ENCODE peak calls at places on chromosomes 1 and 21, in five cellular contexts. I, V, W, T and R are unnamed samples.
A peak's percentile ranks its signal among the peaks of the same experiment; 100 is the strongest.

GRCh38 chr1:23530089-23530749 is 814 bp downstream of the E2F2 start:
- DNase-seq in I (no peak), V (no peak), W (no peak), T (no peak), R (no peak)

GRCh38 chr21:37367758-37368535 is 1.4 kb downstream of the DYRK1A start:
- DNase-seq in I (peak; percentile 72), V (peak; percentile 36), W (no peak), T (no peak), R (peak; percentile 12)

GRCh38 chr21:38487906-38488639 is 10.2 kb downstream of the ERG start:
- DNase-seq in I (no peak), V (no peak), W (no peak), T (no peak), R (no peak)

GRCh38 chr1:198179556-198179981 is 22.8 kb downstream of the NEK7 start:
- DNase-seq in I (no peak), V (no peak), W (no peak), T (no peak), R (no peak)

GRCh38 chr1:67788251-67788796 is 44.9 kb downstream of the GNG12 start:
- DNase-seq in I (no peak), V (peak; percentile 75), W (no peak), T (no peak), R (no peak)

GRCh38 chr21:15000076-15000475 is 64.7 kb downstream of the NRIP1 start:
- DNase-seq in I (no peak), V (no peak), W (no peak), T (no peak), R (no peak)

GRCh38 chr1:46004491-46004890 is 127.9 kb downstream of the PIK3R3 start:
- DNase-seq in I (no peak), V (no peak), W (no peak), T (no peak), R (no peak)

GRCh38 chr1:43274804-43275180 is 5.0 kb downstream of the TMEM125 start:
- DNase-seq in I (peak; percentile 31), V (no peak), W (no peak), T (no peak), R (no peak)

GRCh38 chr1:59412705-59413326 is 115.9 kb downstream of the FGGY start:
- DNase-seq in I (no peak), V (no peak), W (no peak), T (no peak), R (no peak)

GRCh38 chr21:29499734-29500343 is 201.1 kb downstream of the BACH1 start:
- DNase-seq in I (no peak), V (no peak), W (no peak), T (no peak), R (no peak)

GRCh38 chr21:46246345-46246744 is 17.8 kb upstream of the LSS start:
- DNase-seq in I (no peak), V (no peak), W (no peak), T (no peak), R (no peak)

GRCh38 chr1:9659328-9659727 is 7.8 kb downstream of the PIK3CD start:
- DNase-seq in I (no peak), V (no peak), W (no peak), T (no peak), R (no peak)

GRCh38 chr21:29056005-29056404 is 17.4 kb downstream of the CCT8 start:
- DNase-seq in I (no peak), V (no peak), W (no peak), T (no peak), R (no peak)

GRCh38 chr1:18572022-18572920 is 58.4 kb upstream of the PAX7 start:
- DNase-seq in I (no peak), V (no peak), W (no peak), T (no peak), R (no peak)

GRCh38 chr1:8539683-8540082 is 221.8 kb downstream of the SLC45A1 start:
- DNase-seq in I (no peak), V (no peak), W (no peak), T (no peak), R (no peak)

GRCh38 chr21:17742181-17742580 is 77.0 kb downstream of the C21orf91 start:
- DNase-seq in I (no peak), V (no peak), W (no peak), T (no peak), R (no peak)

GRCh38 chr1:112524251-112524650 is 15.5 kb downstream of the WNT2B start:
- DNase-seq in I (no peak), V (no peak), W (no peak), T (no peak), R (no peak)

GRCh38 chr1:165884690-165885304 is 57.4 kb downstream of the UCK2 start:
- DNase-seq in I (no peak), V (no peak), W (no peak), T (no peak), R (peak; percentile 47)

GRCh38 chr1:12408662-12409061 is 178.8 kb downstream of the VPS13D start:
- DNase-seq in I (no peak), V (no peak), W (no peak), T (no peak), R (no peak)

GRCh38 chr1:42081475-42081874 is 71.7 kb upstream of the GUCA2B start:
- DNase-seq in I (no peak), V (peak; percentile 11), W (no peak), T (no peak), R (peak; percentile 65)

GRCh38 chr21:29849735-29850176 is 90.0 kb downstream of the GRIK1 start:
- DNase-seq in I (no peak), V (peak; percentile 27), W (no peak), T (peak; percentile 30), R (peak; percentile 51)

GRCh38 chr1:42420145-42420544 is 35.7 kb downstream of the ZMYND12 start:
- DNase-seq in I (no peak), V (no peak), W (no peak), T (no peak), R (no peak)

GRCh38 chr1:1881727-1882126 is 9.2 kb downstream of the GNB1 start:
- DNase-seq in I (no peak), V (no peak), W (no peak), T (no peak), R (no peak)

GRCh38 chr1:203607169-203607873 is 19.3 kb upstream of the ATP2B4 start:
- DNase-seq in I (no peak), V (peak; percentile 55), W (no peak), T (no peak), R (no peak)

GRCh38 chr1:164625004-164625617 is 66.1 kb downstream of the PBX1 start:
- DNase-seq in I (no peak), V (no peak), W (no peak), T (no peak), R (no peak)

GRCh38 chr1:109837852-109838570 is 72.6 kb upstream of the CSF1 start:
- DNase-seq in I (no peak), V (no peak), W (no peak), T (no peak), R (no peak)

GRCh38 chr1:155107309-155108283 is 20.1 kb upstream of the EFNA1 start:
- DNase-seq in I (no peak), V (no peak), W (no peak), T (no peak), R (no peak)

GRCh38 chr1:10941891-10942541 is 70.4 kb upstream of the TARDBP start:
- DNase-seq in I (no peak), V (peak; percentile 52), W (no peak), T (peak; percentile 35), R (peak; percentile 39)

GRCh38 chr21:19781881-19782652 is 1216.1 kb upstream of the NCAM2 start:
- DNase-seq in I (no peak), V (no peak), W (no peak), T (no peak), R (no peak)

GRCh38 chr21:26140185-26140584 is 30.4 kb downstream of the APP start:
- DNase-seq in I (no peak), V (no peak), W (no peak), T (peak; percentile 92), R (no peak)

GRCh38 chr1:54808443-54809207 is 7.5 kb upstream of the TTC22 start:
- DNase-seq in I (peak; percentile 50), V (no peak), W (no peak), T (no peak), R (no peak)

GRCh38 chr21:42865361-42866160 is 13.8 kb downstream of the WDR4 start:
- DNase-seq in I (no peak), V (peak; percentile 100), W (no peak), T (no peak), R (no peak)

GRCh38 chr1:238141295-238141694 is 250.6 kb upstream of the ZP4 start:
- DNase-seq in I (no peak), V (no peak), W (no peak), T (no peak), R (no peak)

GRCh38 chr1:192557841-192558595 is 17.6 kb upstream of the RGS1 start:
- DNase-seq in I (no peak), V (no peak), W (no peak), T (no peak), R (no peak)
- H3K36me3 ChIP-seq in I (no peaks in the 10 kb centered on the region), V (no peaks in the 10 kb centered on the region), W (no peaks in the 10 kb centered on the region), T (no peaks in the 10 kb centered on the region), R (no peaks in the 10 kb centered on the region)

GRCh38 chr1:231139659-231140650 is 21.9 kb upstream of the TRIM67 start:
- DNase-seq in I (no peak), V (no peak), W (no peak), T (no peak), R (no peak)
- TF ChIP-seq CTCF in I (no peak), V (no peak), W (no peak), T (no peak), R (no peak)

DNA sequence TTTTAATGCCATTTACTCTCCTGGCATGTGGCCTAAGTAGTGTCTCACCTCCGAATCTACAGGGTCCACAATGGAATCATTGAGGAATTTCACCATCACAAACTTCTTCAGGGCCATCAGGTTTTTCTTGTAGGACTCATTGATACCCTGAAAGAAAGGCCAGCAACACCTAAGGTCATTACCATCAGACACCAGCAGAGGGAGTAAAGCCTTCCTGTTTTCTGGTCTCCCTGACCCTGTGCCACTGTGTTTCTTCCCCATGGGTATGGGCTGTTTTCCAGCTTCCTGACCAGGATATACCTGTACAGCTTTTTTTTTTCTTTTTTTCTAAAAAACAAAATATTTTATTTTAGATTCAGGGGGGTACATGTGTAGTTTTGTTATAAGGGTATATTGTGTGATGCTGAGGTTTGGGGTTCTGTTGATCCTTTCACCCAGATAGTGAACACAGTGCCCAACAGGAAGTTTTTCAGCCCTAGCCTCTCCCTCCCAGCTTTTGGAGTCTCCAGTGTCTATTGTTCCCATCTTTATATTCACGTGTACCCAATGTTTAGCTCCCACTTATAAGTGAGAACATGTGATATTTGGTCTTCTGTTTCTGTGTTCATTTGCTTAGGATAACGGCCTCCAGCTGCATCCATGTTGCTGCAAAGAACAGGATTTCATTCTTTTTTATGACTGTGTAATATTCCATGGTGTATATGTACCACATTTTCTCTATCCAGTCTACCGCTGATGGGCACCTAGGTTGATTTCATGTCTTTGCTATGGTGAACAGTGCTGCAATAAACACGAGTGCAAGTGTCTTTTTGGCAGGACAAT is 18.3 kb downstream of the PPT1 start:
- DNase-seq in I (peak; percentile 76), V (peak; percentile 42), W (no peak), T (no peak), R (peak; percentile 23)
- H3K36me3 ChIP-seq in I (peaks cover 22% of the 10 kb centered on the region), V (peaks cover 4% of the 10 kb centered on the region), W (peaks cover 3% of the 10 kb centered on the region), T (peaks cover 4% of the 10 kb centered on the region), R (peaks cover 3% of the 10 kb centered on the region)

GRCh38 chr1:206493279-206493678 is 14.1 kb upstream of the RASSF5 start:
- DNase-seq in I (no peak), V (no peak), W (no peak), T (no peak), R (no peak)

GRCh38 chr1:206497363-206497762 is 10.0 kb upstream of the RASSF5 start:
- DNase-seq in I (no peak), V (no peak), W (no peak), T (no peak), R (no peak)

GRCh38 chr1:206496131-206496793 is 11.1 kb upstream of the RASSF5 start:
- DNase-seq in I (no peak), V (peak; percentile 58), W (no peak), T (no peak), R (no peak)

GRCh38 chr1:206495493-206496046 is 11.8 kb upstream of the RASSF5 start:
- DNase-seq in I (no peak), V (no peak), W (no peak), T (no peak), R (no peak)

GRCh38 chr1:206495011-206495461 is 12.3 kb upstream of the RASSF5 start:
- DNase-seq in I (no peak), V (no peak), W (no peak), T (no peak), R (no peak)
- TF ChIP-seq CTCF in I (no peak), V (no peak), W (no peak), T (no peak), R (no peak)